ENCODE peak calls at places on chromosomes 2 and 18, in nine cellular contexts. W, Y, M, I, J, G, N, S and A are unnamed samples.
A peak's percentile ranks its signal among the peaks of the same experiment; 100 is the strongest.

GRCh38 chr2:240210198-240210965 is 69.9 kb upstream of the OTOS start:
- DNase-seq in J (no peak), S (no peak), G (no peak), N (no peak), M (no peak), I (no peak), W (no peak), Y (no peak), A (no peak)

GRCh38 chr2:84631047-84631446 is 114.7 kb downstream of the DNAH6 start:
- DNase-seq in N (no peak), I (no peak), Y (peak; percentile 55), S (no peak), J (peak; percentile 60), M (peak; percentile 23), G (no peak), W (no peak), A (no peak)

GRCh38 chr18:68560128-68560527 is 154.8 kb downstream of the TMX3 start:
- DNase-seq in S (no peak), J (no peak), I (no peak), Y (no peak), N (no peak), W (no peak), G (no peak), M (no peak), A (no peak)

GRCh38 chr18:76657428-76657827 is 162.4 kb upstream of the ZNF516 start:
- DNase-seq in M (no peak), Y (no peak), J (no peak), S (no peak), I (no peak), N (no peak), G (no peak), W (no peak), A (no peak)

GRCh38 chr2:123211181-123211580 is 813.9 kb upstream of the CNTNAP5 start:
- DNase-seq in W (no peak), I (no peak), N (no peak), G (no peak), Y (no peak), S (no peak), M (no peak), J (no peak), A (no peak)

GRCh38 chr18:7877609-7878008 is 310.5 kb downstream of the PTPRM start:
- DNase-seq in N (no peak), W (no peak), I (no peak), M (no peak), G (no peak), J (no peak), Y (no peak), S (no peak), A (no peak)

GRCh38 chr2:215921884-215922283 is 91.5 kb downstream of the MREG start:
- DNase-seq in W (no peak), Y (peak; percentile 90), N (peak; percentile 68), J (no peak), M (peak; percentile 16), S (no peak), G (no peak), I (peak; percentile 31), A (no peak)

GRCh38 chr2:218024336-218024735 is 21.5 kb upstream of the TNS1 start:
- DNase-seq in S (no peak), N (no peak), I (peak; percentile 74), J (no peak), M (no peak), Y (no peak), G (peak; percentile 9), W (no peak), A (peak; percentile 36)

GRCh38 chr2:226979004-226979403 is 143.2 kb downstream of the RHBDD1 start:
- DNase-seq in I (no peak), N (no peak), M (no peak), G (no peak), W (no peak), S (no peak), J (no peak), Y (no peak), A (no peak)

GRCh38 chr2:45205985-45206384 is 196.7 kb upstream of the SIX2 start:
- DNase-seq in M (no peak), W (no peak), S (no peak), Y (no peak), J (no peak), I (no peak), G (no peak), N (no peak), A (no peak)

GRCh38 chr2:134527398-134527797 is 191.4 kb downstream of the TMEM163 start:
- DNase-seq in G (no peak), J (no peak), I (peak; percentile 38), M (no peak), S (no peak), W (no peak), Y (no peak), N (no peak), A (no peak)

GRCh38 chr2:120802161-120802560 is 66.5 kb downstream of the GLI2 start:
- DNase-seq in M (no peak), S (no peak), J (no peak), N (no peak), W (no peak), Y (peak; percentile 76), I (no peak), G (no peak), A (no peak)

GRCh38 chr2:207819839-207820784 is 50.4 kb upstream of the FZD5 start:
- DNase-seq in G (no peak), S (no peak), J (no peak), M (no peak), I (no peak), N (no peak), Y (no peak), W (no peak), A (peak; percentile 38)